ENCODE peak calls at places on chromosomes 4 and X, in eight cellular contexts. M is left ventricle myocardium inferior, T is adrenal gland, P is keratinocyte, D is transverse colon, W is ovary, B is fibroblast of lung, V is pancreas. J is an unnamed sample. For H3K4me1 and H3K27me3, the result is how much of the 10 kb centered on the place peaks cover.

GRCh38 chr4:24210332-24210902 is 320.6 kb upstream of the PPARGC1A start:
- DNase-seq in M (no peak), T (peak), P (no peak), D (peak), W (peak), B (peak), V (peak), J (peak)

GRCh38 chr4:142558851-142559250 is 287.2 kb downstream of the INPP4B start:
- DNase-seq in M (no peak), T (no peak), P (no peak), D (no peak), W (no peak), B (peak), V (peak), J (no peak)

GRCh38 chrX:153878969-153879653 is 6.9 kb downstream of the L1CAM start:
- DNase-seq in M (no peak), T (no peak), P (no peak), D (no peak), W (no peak), B (no peak), V (no peak), J (no peak)

GRCh38 chr4:85779165-85779564 is 304.2 kb downstream of the ARHGAP24 start:
- DNase-seq in M (no peak), T (no peak), P (no peak), D (no peak), W (no peak), B (peak), V (no peak), J (no peak)

GRCh38 chrX:41589634-41590270 is 99.0 kb upstream of the GPR34 start:
- DNase-seq in M (no peak), T (no peak), P (no peak), D (no peak), W (no peak), B (peak), V (no peak), J (no peak)

GRCh38 chrX:113400193-113400704 is 559.6 kb upstream of the AMOT start:
- DNase-seq in M (no peak), T (no peak), P (no peak), D (no peak), W (no peak), B (no peak), V (no peak), J (no peak)

GRCh38 chr4:127669691-127670090 is 36.9 kb downstream of the INTU start:
- DNase-seq in M (no peak), T (no peak), P (no peak), D (no peak), W (no peak), B (no peak), V (no peak), J (no peak)

GRCh38 chr4:138697771-138698170 is 317.8 kb upstream of the NOCT start:
- DNase-seq in M (no peak), T (no peak), P (no peak), D (no peak), W (no peak), B (peak), V (no peak), J (no peak)

GRCh38 chr4:152064282-152064681 is 303.5 kb upstream of the GATB start:
- DNase-seq in M (no peak), T (no peak), P (no peak), D (no peak), W (no peak), B (no peak), V (no peak), J (no peak)

GRCh38 chr4:113336556-113336955 is 287.1 kb downstream of the ANK2 start:
- DNase-seq in M (no peak), T (no peak), P (no peak), D (no peak), W (no peak), B (no peak), V (no peak), J (no peak)

GRCh38 chr4:5921578-5921977 is 28.7 kb upstream of the CRMP1 start:
- DNase-seq in M (no peak), T (no peak), P (no peak), D (no peak), W (no peak), B (no peak), V (no peak), J (no peak)

GRCh38 chr4:70996014-70996353 is 2.5 kb downstream of the DCK start:
- DNase-seq in M (no peak), T (no peak), P (no peak), D (no peak), W (no peak), B (no peak), V (no peak), J (no peak)

GRCh38 chrX:1196436-1196835 is 16.0 kb downstream of the CRLF2 start:
- DNase-seq in M (no peak), T (no peak), P (no peak), D (no peak), W (no peak), B (no peak), V (no peak), J (no peak)

GRCh38 chr4:11418610-11419009 is 10.1 kb downstream of the HS3ST1 start:
- DNase-seq in M (no peak), T (no peak), P (no peak), D (no peak), W (no peak), B (peak), V (no peak), J (no peak)

GRCh38 chr4:33649015-33649414 is 2595.3 kb downstream of the ARAP2 start:
- DNase-seq in M (no peak), T (no peak), P (no peak), D (no peak), W (no peak), B (peak), V (no peak), J (no peak)

GRCh38 chr4:74545488-74545887 is 100.6 kb downstream of the AREG start:
- DNase-seq in M (no peak), T (no peak), P (no peak), D (no peak), W (no peak), B (no peak), V (peak), J (peak)

GRCh38 chrX:45711231-45711630 is 510.6 kb upstream of the DIPK2B start:
- DNase-seq in M (no peak), T (no peak), P (no peak), D (no peak), W (no peak), B (no peak), V (no peak), J (no peak)

GRCh38 chrX:71492086-71493065 is 40.5 kb upstream of the OGT start:
- DNase-seq in M (peak), T (peak), P (no peak), D (peak), W (peak), B (peak), V (peak), J (peak)

GRCh38 chr4:71290481-71290880 is 48.3 kb upstream of the SLC4A4 start:
- DNase-seq in M (no peak), T (no peak), P (no peak), D (no peak), W (no peak), B (no peak), V (no peak), J (no peak)

GRCh38 chr4:187207931-187208330 is 484.3 kb upstream of the FAT1 start:
- DNase-seq in M (no peak), T (no peak), P (no peak), D (no peak), W (no peak), B (no peak), V (no peak), J (no peak)

GRCh38 chr4:54439831-54440243 is 210.7 kb downstream of the PDGFRA start:
- DNase-seq in M (peak), T (peak), P (no peak), D (peak), W (peak), B (peak), V (no peak), J (no peak)

GRCh38 chr4:28357985-28358384 is 1497.3 kb downstream of the STIM2 start:
- DNase-seq in M (no peak), T (no peak), P (no peak), D (no peak), W (no peak), B (peak), V (no peak), J (no peak)

GRCh38 chr4:140308366-140309123 is 64.9 kb upstream of the SCOC start:
- DNase-seq in M (peak), T (peak), P (peak), D (peak), W (peak), B (peak), V (peak), J (peak)

GRCh38 chr4:87521757-87522374 is 7.3 kb downstream of the SPARCL1 start:
- DNase-seq in M (no peak), T (no peak), P (peak), D (no peak), W (no peak), B (peak), V (no peak), J (no peak)

GRCh38 chr4:82043809-82044137 is 330.0 kb downstream of the HNRNPD start:
- DNase-seq in M (no peak), T (no peak), P (no peak), D (no peak), W (no peak), B (no peak), V (no peak), J (no peak)

GRCh38 chrX:139739138-139739537 is 31.2 kb upstream of the MCF2 start:
- DNase-seq in M (no peak), T (no peak), P (peak), D (no peak), W (no peak), B (peak), V (no peak), J (no peak)

GRCh38 chrX:115226929-115227328 is 7.0 kb downstream of the LRCH2 start:
- DNase-seq in M (no peak), T (no peak), P (no peak), D (no peak), W (no peak), B (peak), V (no peak), J (no peak)

GRCh38 chr4:123363729-123364128 is 32.9 kb upstream of the SPRY1 start:
- DNase-seq in M (no peak), T (no peak), P (no peak), D (no peak), W (no peak), B (no peak), V (no peak), J (no peak)

GRCh38 chrX:13398073-13398823 is 78.4 kb upstream of the ATXN3L start:
- DNase-seq in M (no peak), T (peak), P (peak), D (peak), W (peak), B (peak), V (peak), J (peak)

GRCh38 chr4:184097815-184098214 is 119.9 kb downstream of the ENPP6 start:
- DNase-seq in M (no peak), T (no peak), P (no peak), D (no peak), W (no peak), B (no peak), V (no peak), J (no peak)

GRCh38 chr4:184099541-184099966 is 118.1 kb downstream of the ENPP6 start:
- DNase-seq in M (no peak), T (no peak), P (no peak), D (no peak), W (no peak), B (peak), V (no peak), J (no peak)

GRCh38 chr4:184099033-184099432 is 118.6 kb downstream of the ENPP6 start:
- DNase-seq in M (no peak), T (no peak), P (no peak), D (no peak), W (no peak), B (no peak), V (no peak), J (no peak)

GRCh38 chr4:184096561-184097239 is 121.0 kb downstream of the ENPP6 start:
- DNase-seq in M (no peak), T (no peak), P (no peak), D (no peak), W (peak), B (peak), V (no peak), J (no peak)

GRCh38 chr4:184097240-184097619 is 120.4 kb downstream of the ENPP6 start:
- DNase-seq in M (peak), T (peak), P (no peak), D (peak), W (peak), B (peak), V (no peak), J (no peak)
- TF ChIP-seq CTCF in M (peak), T (peak), P (peak), D (peak), W (no peak), B (peak), V (no peak), J (peak)

DNA sequence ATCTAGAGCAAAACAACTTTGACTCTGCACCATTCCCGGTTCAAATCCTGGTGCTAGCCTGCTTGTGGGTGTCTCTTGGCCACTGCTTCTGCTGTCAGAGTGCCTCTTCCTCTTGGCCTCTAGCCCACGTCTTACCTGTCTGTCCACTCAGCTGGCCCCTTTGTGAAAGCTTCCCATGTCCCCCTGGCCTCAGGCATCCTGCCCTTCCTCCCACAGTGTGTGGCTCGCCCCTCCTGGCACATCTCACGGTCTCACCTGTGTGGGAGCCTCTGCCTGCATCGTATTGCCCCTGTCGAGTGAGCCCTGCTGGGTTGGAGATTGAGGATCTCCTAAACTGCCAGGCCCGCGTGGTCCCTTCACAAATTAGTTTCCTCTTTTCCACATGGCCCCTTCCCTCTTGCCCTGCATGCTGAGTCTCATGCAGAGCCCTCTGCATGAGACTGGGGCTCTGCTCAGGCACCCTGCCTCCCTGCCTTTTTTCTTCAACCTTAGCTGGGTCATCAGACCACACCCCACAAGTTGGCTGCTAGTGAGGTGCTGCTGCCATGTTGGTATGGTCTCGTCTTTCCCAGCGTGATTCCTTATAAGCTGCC is 53.7 kb upstream of the TADA2B start:
- DNase-seq in M (no peak), T (no peak), P (no peak), D (no peak), W (no peak), B (no peak), V (no peak), J (no peak)
- H3K4me1 ChIP-seq in M (half or more), T (half or more), P (half or more), D (under half), W (under half), B (under half), V (under half), J (half or more)

DNA sequence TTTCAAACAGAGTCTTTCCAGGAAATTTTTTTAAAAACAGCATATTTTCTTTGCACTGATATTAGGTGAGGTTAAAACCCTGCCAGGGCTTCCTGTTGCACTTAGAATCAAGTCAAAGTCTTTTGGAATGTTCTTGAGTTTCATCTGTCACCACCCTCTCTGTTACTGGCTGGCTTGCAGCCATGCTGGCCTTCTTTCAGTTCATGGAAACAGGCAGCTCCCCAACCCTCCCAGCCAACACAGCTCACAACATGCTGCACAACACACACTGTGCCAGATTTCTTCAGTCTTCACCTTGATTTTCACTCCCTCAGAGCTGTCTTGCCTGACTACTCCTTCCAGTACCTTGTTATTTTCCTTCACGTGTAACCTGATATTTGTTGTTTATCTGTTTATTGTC is 129.5 kb downstream of the KCNIP4 start:
- DNase-seq in M (peak), T (no peak), P (no peak), D (no peak), W (no peak), B (peak), V (no peak), J (no peak)
- H3K27me3 ChIP-seq in M (under half), T (under half), P (under half), D (under half), W (under half), B (under half), V (under half), J (under half)

GRCh38 chrX:129606918-129607317 is 47.8 kb downstream of the APLN start:
- DNase-seq in M (no peak), T (peak), P (no peak), D (peak), W (peak), B (peak), V (peak), J (peak)
- TF ChIP-seq CTCF in M (peak), T (peak), P (peak), D (peak), W (peak), B (peak), V (peak), J (peak)

GRCh38 chr4:40837094-40837870 is 87.5 kb downstream of the NSUN7 start:
- DNase-seq in M (no peak), T (no peak), P (no peak), D (no peak), W (no peak), B (no peak), V (no peak), J (peak)
- H3K4me1 ChIP-seq in M (under half), T (under half), P (under half), D (under half), W (under half), B (under half), V (under half), J (under half)

GRCh38 chrX:132786217-132786616 is 172.2 kb downstream of the HS6ST2 start:
- DNase-seq in M (no peak), T (no peak), P (no peak), D (no peak), W (no peak), B (peak), V (no peak), J (no peak)
- H3K27me3 ChIP-seq in M (under half), T (under half), P (under half), D (under half), W (under half), B (under half), V (under half), J (under half)

GRCh38 chr4:42712854-42713253 is 55.9 kb upstream of the ATP8A1 start:
- DNase-seq in M (no peak), T (no peak), P (no peak), D (no peak), W (no peak), B (no peak), V (no peak), J (no peak)
- TF ChIP-seq CTCF in M (no peak), T (no peak), P (no peak), D (no peak), W (no peak), B (no peak), V (no peak), J (no peak)

DNA sequence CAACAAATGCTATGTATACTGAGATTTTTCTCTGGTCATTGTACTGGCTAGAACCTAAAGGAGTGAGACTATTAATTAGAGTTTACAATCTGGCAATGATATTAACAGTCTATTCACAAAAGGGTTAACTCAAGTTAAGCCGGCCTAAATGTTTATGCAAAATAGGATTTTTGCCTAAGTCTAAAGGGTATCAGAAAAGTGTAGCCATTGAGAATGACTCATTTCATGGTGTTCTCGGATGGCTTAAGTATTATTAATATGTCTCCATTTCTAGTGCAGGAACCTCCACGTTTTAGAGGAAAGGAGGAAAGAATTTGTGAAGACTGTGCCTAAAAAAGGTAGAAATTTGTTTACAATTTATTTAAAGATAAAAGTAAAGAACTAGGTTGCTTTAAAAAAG is 29.8 kb downstream of the DYNLT3 start:
- DNase-seq in M (no peak), T (no peak), P (no peak), D (no peak), W (no peak), B (no peak), V (no peak), J (no peak)
- H3K4me1 ChIP-seq in M (under half), T (under half), P (under half), D (under half), W (under half), B (under half), V (under half), J (under half)

GRCh38 chr4:48481581-48481980 is 1.6 kb upstream of the SLC10A4 start:
- DNase-seq in M (no peak), T (no peak), P (no peak), D (no peak), W (no peak), B (no peak), V (no peak), J (no peak)
- H3K27me3 ChIP-seq in M (half or more), T (under half), P (under half), D (half or more), W (under half), B (under half), V (under half), J (under half)

GRCh38 chr4:42397256-42397634 is at the start of gene SHISA3:
- DNase-seq in M (peak), T (no peak), P (no peak), D (peak), W (no peak), B (peak), V (no peak), J (no peak)

GRCh38 chr4:42397635-42398447 is 553 bp downstream of the SHISA3 start:
- DNase-seq in M (peak), T (no peak), P (no peak), D (no peak), W (no peak), B (peak), V (peak), J (no peak)

GRCh38 chr4:42396361-42397255 is 680 bp upstream of the SHISA3 start:
- DNase-seq in M (no peak), T (no peak), P (no peak), D (no peak), W (no peak), B (no peak), V (no peak), J (no peak)

GRCh38 chr4:42399393-42399792 is 2.1 kb downstream of the SHISA3 start:
- DNase-seq in M (no peak), T (no peak), P (no peak), D (no peak), W (no peak), B (no peak), V (no peak), J (no peak)

DNA sequence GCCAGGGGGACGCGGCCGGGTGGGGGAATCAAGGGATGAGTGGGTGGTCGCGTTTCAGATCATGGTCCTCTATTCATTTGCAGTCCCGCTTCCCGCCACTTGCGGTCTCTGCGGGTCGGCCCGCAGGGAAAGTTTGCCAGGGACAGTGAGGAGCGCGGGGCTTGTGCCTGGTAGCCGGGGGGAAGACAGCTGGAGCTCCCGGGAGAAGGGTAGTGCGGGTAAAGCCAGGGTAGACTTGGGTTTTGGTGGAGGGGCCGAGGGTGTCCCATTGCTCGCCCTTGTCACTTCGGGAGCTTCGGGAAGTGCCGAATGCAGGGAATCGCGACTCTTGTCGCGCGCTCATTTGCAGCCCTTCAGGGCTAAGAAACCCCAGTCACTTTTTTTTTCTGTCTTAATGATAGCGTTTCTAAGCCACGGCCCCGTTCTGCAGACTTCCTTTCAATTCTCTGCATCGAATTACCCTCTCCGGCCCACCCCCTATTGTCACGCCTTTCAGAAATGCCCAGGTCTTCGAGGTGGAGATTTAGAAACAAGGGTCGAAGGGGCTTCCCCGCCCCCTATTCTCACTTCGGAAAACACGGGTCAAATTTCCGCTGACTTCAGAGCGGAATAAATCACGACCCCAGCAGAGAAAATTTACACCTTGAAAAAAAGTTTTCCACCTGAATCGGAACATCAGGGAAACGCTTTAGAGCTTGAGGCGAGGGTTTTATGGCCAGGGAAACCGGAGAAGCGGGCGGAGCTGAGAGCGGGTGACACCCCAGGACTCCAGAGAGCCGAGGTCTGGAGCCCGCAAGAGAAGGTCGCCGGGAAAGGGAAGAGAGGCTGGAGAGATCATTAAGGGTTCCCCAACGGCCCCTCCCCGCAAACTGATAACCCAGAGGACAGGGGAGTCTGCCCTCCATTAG is 1.4 kb downstream of the SHISA3 start:
- DNase-seq in M (peak), T (no peak), P (no peak), D (no peak), W (no peak), B (no peak), V (no peak), J (no peak)
- TF ChIP-seq CTCF in M (peak), T (no peak), P (no peak), D (no peak), W (no peak), B (no peak), V (no peak), J (no peak)

J was measured in tibial artery.